ENCODE peak calls at places on chromosomes 5 and 9, in five cellular contexts. One of them, this sample, is unnamed.

GRCh38 chr9:117013596-117013995 is 326.5 kb downstream of the TRIM32 start:
- DNase-seq in uterus: no peak
- DNase-seq in HTR-8/SVneo: no peak
- DNase-seq in stimulated activated CD4-positive, alpha-beta T cell treated with anti-CD3 and anti-CD28 coated beads, Interleukin-1b, Interleukin-23, amount 100 ng/mL, for 4 hours: no peak
- DNase-seq in fibroblast of villous mesenchyme: no peak
- DNase-seq in this sample: no peak

GRCh38 chr5:153926201-153926600 is 112.5 kb downstream of the FAM114A2 start:
- DNase-seq in fibroblast of villous mesenchyme: no peak
- DNase-seq in uterus: no peak
- DNase-seq in HTR-8/SVneo: no peak
- DNase-seq in stimulated activated CD4-positive, alpha-beta T cell treated with anti-CD3 and anti-CD28 coated beads, Interleukin-1b, Interleukin-23, amount 100 ng/mL, for 4 hours: no peak
- DNase-seq in this sample: no peak

GRCh38 chr5:160959804-160960203 is 107.8 kb upstream of the ATP10B start:
- DNase-seq in stimulated activated CD4-positive, alpha-beta T cell treated with anti-CD3 and anti-CD28 coated beads, Interleukin-1b, Interleukin-23, amount 100 ng/mL, for 4 hours: no peak
- DNase-seq in HTR-8/SVneo: no peak
- DNase-seq in fibroblast of villous mesenchyme: no peak
- DNase-seq in uterus: no peak
- DNase-seq in this sample: no peak

GRCh38 chr9:90142580-90142979 is 500.0 kb downstream of the DIRAS2 start:
- DNase-seq in stimulated activated CD4-positive, alpha-beta T cell treated with anti-CD3 and anti-CD28 coated beads, Interleukin-1b, Interleukin-23, amount 100 ng/mL, for 4 hours: peak
- DNase-seq in HTR-8/SVneo: no peak
- DNase-seq in fibroblast of villous mesenchyme: peak
- DNase-seq in uterus: no peak
- DNase-seq in this sample: peak

GRCh38 chr9:101398930-101399640 is 434 bp downstream of the ZNF189 start:
- DNase-seq in uterus: no peak
- DNase-seq in stimulated activated CD4-positive, alpha-beta T cell treated with anti-CD3 and anti-CD28 coated beads, Interleukin-1b, Interleukin-23, amount 100 ng/mL, for 4 hours: no peak
- DNase-seq in fibroblast of villous mesenchyme: peak
- DNase-seq in HTR-8/SVneo: no peak
- DNase-seq in this sample: no peak

GRCh38 chr9:79559501-79560181 is 12.1 kb upstream of the TLE4 start:
- DNase-seq in HTR-8/SVneo: no peak
- DNase-seq in stimulated activated CD4-positive, alpha-beta T cell treated with anti-CD3 and anti-CD28 coated beads, Interleukin-1b, Interleukin-23, amount 100 ng/mL, for 4 hours: no peak
- DNase-seq in uterus: no peak
- DNase-seq in fibroblast of villous mesenchyme: peak
- DNase-seq in this sample: no peak

GRCh38 chr5:14505310-14506140 is 76.1 kb upstream of the OTULINL start:
- DNase-seq in HTR-8/SVneo: no peak
- DNase-seq in uterus: no peak
- DNase-seq in fibroblast of villous mesenchyme: no peak
- DNase-seq in stimulated activated CD4-positive, alpha-beta T cell treated with anti-CD3 and anti-CD28 coated beads, Interleukin-1b, Interleukin-23, amount 100 ng/mL, for 4 hours: no peak
- DNase-seq in this sample: no peak

GRCh38 chr5:15522141-15522540 is 22.2 kb downstream of the FBXL7 start:
- DNase-seq in HTR-8/SVneo: no peak
- DNase-seq in fibroblast of villous mesenchyme: no peak
- DNase-seq in uterus: no peak
- DNase-seq in stimulated activated CD4-positive, alpha-beta T cell treated with anti-CD3 and anti-CD28 coated beads, Interleukin-1b, Interleukin-23, amount 100 ng/mL, for 4 hours: no peak
- DNase-seq in this sample: no peak

GRCh38 chr5:132776077-132776931 is 735 bp downstream of the SEPTIN8 start:
- DNase-seq in stimulated activated CD4-positive, alpha-beta T cell treated with anti-CD3 and anti-CD28 coated beads, Interleukin-1b, Interleukin-23, amount 100 ng/mL, for 4 hours: no peak
- DNase-seq in HTR-8/SVneo: no peak
- DNase-seq in fibroblast of villous mesenchyme: peak
- DNase-seq in uterus: peak
- DNase-seq in this sample: peak

GRCh38 chr9:91882628-91883027 is 67.4 kb downstream of the ROR2 start:
- DNase-seq in uterus: no peak
- DNase-seq in HTR-8/SVneo: no peak
- DNase-seq in fibroblast of villous mesenchyme: no peak
- DNase-seq in stimulated activated CD4-positive, alpha-beta T cell treated with anti-CD3 and anti-CD28 coated beads, Interleukin-1b, Interleukin-23, amount 100 ng/mL, for 4 hours: no peak
- DNase-seq in this sample: no peak

GRCh38 chr9:129208191-129209091 is 30.4 kb upstream of the IER5L start:
- DNase-seq in fibroblast of villous mesenchyme: no peak
- DNase-seq in stimulated activated CD4-positive, alpha-beta T cell treated with anti-CD3 and anti-CD28 coated beads, Interleukin-1b, Interleukin-23, amount 100 ng/mL, for 4 hours: peak
- DNase-seq in uterus: no peak
- DNase-seq in HTR-8/SVneo: no peak
- DNase-seq in this sample: no peak

GRCh38 chr9:117325110-117325788 is 89.6 kb downstream of the ASTN2 start:
- DNase-seq in stimulated activated CD4-positive, alpha-beta T cell treated with anti-CD3 and anti-CD28 coated beads, Interleukin-1b, Interleukin-23, amount 100 ng/mL, for 4 hours: no peak
- DNase-seq in uterus: no peak
- DNase-seq in HTR-8/SVneo: no peak
- DNase-seq in fibroblast of villous mesenchyme: no peak
- DNase-seq in this sample: no peak

GRCh38 chr5:59503223-59503622 is 390.3 kb downstream of the PDE4D start:
- DNase-seq in stimulated activated CD4-positive, alpha-beta T cell treated with anti-CD3 and anti-CD28 coated beads, Interleukin-1b, Interleukin-23, amount 100 ng/mL, for 4 hours: no peak
- DNase-seq in HTR-8/SVneo: no peak
- DNase-seq in uterus: no peak
- DNase-seq in fibroblast of villous mesenchyme: no peak
- DNase-seq in this sample: no peak

GRCh38 chr9:8649157-8649556 is 849.6 kb upstream of the DMAC1 start:
- DNase-seq in HTR-8/SVneo: no peak
- DNase-seq in fibroblast of villous mesenchyme: no peak
- DNase-seq in uterus: no peak
- DNase-seq in stimulated activated CD4-positive, alpha-beta T cell treated with anti-CD3 and anti-CD28 coated beads, Interleukin-1b, Interleukin-23, amount 100 ng/mL, for 4 hours: no peak
- DNase-seq in this sample: no peak

GRCh38 chr9:135463140-135463539 is 16.4 kb upstream of the PPP1R26 start:
- DNase-seq in fibroblast of villous mesenchyme: peak
- DNase-seq in uterus: no peak
- DNase-seq in stimulated activated CD4-positive, alpha-beta T cell treated with anti-CD3 and anti-CD28 coated beads, Interleukin-1b, Interleukin-23, amount 100 ng/mL, for 4 hours: no peak
- DNase-seq in HTR-8/SVneo: peak
- DNase-seq in this sample: no peak

GRCh38 chr5:113167985-113168384 is 191.4 kb downstream of the DCP2 start:
- DNase-seq in stimulated activated CD4-positive, alpha-beta T cell treated with anti-CD3 and anti-CD28 coated beads, Interleukin-1b, Interleukin-23, amount 100 ng/mL, for 4 hours: no peak
- DNase-seq in fibroblast of villous mesenchyme: no peak
- DNase-seq in uterus: no peak
- DNase-seq in HTR-8/SVneo: no peak
- DNase-seq in this sample: no peak

GRCh38 chr5:178223828-178224335 is 8.7 kb downstream of the PHYKPL start:
- DNase-seq in uterus: no peak
- DNase-seq in HTR-8/SVneo: no peak
- DNase-seq in stimulated activated CD4-positive, alpha-beta T cell treated with anti-CD3 and anti-CD28 coated beads, Interleukin-1b, Interleukin-23, amount 100 ng/mL, for 4 hours: no peak
- DNase-seq in fibroblast of villous mesenchyme: no peak
- DNase-seq in this sample: no peak

GRCh38 chr5:556909-557441 is 32.7 kb upstream of the SLC9A3 start:
- DNase-seq in stimulated activated CD4-positive, alpha-beta T cell treated with anti-CD3 and anti-CD28 coated beads, Interleukin-1b, Interleukin-23, amount 100 ng/mL, for 4 hours: no peak
- DNase-seq in HTR-8/SVneo: no peak
- DNase-seq in fibroblast of villous mesenchyme: no peak
- DNase-seq in uterus: no peak
- DNase-seq in this sample: no peak

GRCh38 chr9:87140605-87141109 is 193.4 kb upstream of the GAS1 start:
- DNase-seq in uterus: no peak
- DNase-seq in HTR-8/SVneo: no peak
- DNase-seq in stimulated activated CD4-positive, alpha-beta T cell treated with anti-CD3 and anti-CD28 coated beads, Interleukin-1b, Interleukin-23, amount 100 ng/mL, for 4 hours: no peak
- DNase-seq in fibroblast of villous mesenchyme: no peak
- DNase-seq in this sample: no peak

GRCh38 chr5:96816430-96816939 is 8.7 kb upstream of the ERAP1 start:
- DNase-seq in stimulated activated CD4-positive, alpha-beta T cell treated with anti-CD3 and anti-CD28 coated beads, Interleukin-1b, Interleukin-23, amount 100 ng/mL, for 4 hours: no peak
- DNase-seq in fibroblast of villous mesenchyme: no peak
- DNase-seq in uterus: no peak
- DNase-seq in HTR-8/SVneo: no peak
- DNase-seq in this sample: no peak

GRCh38 chr9:130542457-130543228 is 36.7 kb upstream of the FUBP3 start:
- DNase-seq in stimulated activated CD4-positive, alpha-beta T cell treated with anti-CD3 and anti-CD28 coated beads, Interleukin-1b, Interleukin-23, amount 100 ng/mL, for 4 hours: no peak
- DNase-seq in uterus: no peak
- DNase-seq in fibroblast of villous mesenchyme: no peak
- DNase-seq in HTR-8/SVneo: no peak
- DNase-seq in this sample: no peak